ENCODE peak calls at places on chromosome 1, in four cellular contexts. D is stimulated activated naive CD4-positive, alpha-beta T cell; O is stimulated activated CD4-positive, alpha-beta T cell treated with anti-CD3 and anti-CD28 coated beads, Interleukin-15, amount 100 ng/mL, for 1 hour; P is hepatocyte. H is an unnamed sample.

GRCh38 chr1:174626031-174627020 is 178.6 kb downstream of the GPR52 start:
- DNase-seq in O (no peak), D (no peak), P (no peak), H (no peak)

GRCh38 chr1:6489799-6490180 is 1.7 kb downstream of the PLEKHG5 start:
- DNase-seq in P (peak), D (peak), O (peak), H (peak)

GRCh38 chr1:51421961-51422360 is 91.6 kb upstream of the TTC39A start:
- DNase-seq in O (no peak), D (no peak), P (peak), H (no peak)

GRCh38 chr1:52590275-52590674 is 11.9 kb upstream of the GPX7 start:
- DNase-seq in D (no peak), O (no peak), P (no peak), H (no peak)

GRCh38 chr1:3231245-3231644 is 162.2 kb downstream of the PRDM16 start:
- DNase-seq in P (no peak), O (no peak), D (no peak), H (no peak)

GRCh38 chr1:39115271-39116110 is 89.0 kb upstream of the MACF1 start:
- DNase-seq in O (no peak), D (no peak), P (no peak), H (no peak)

GRCh38 chr1:31435471-31436409 is 22.7 kb downstream of the SERINC2 start:
- DNase-seq in D (no peak), P (no peak), O (no peak), H (no peak)

GRCh38 chr1:59990470-59990869 is 63.9 kb upstream of the CYP2J2 start:
- DNase-seq in D (no peak), O (no peak), P (no peak), H (no peak)

GRCh38 chr1:199226163-199226562 is 587.3 kb downstream of the PTPRC start:
- DNase-seq in D (no peak), O (no peak), P (no peak), H (no peak)

GRCh38 chr1:53449026-53449425 is 10.2 kb upstream of the DMRTB1 start:
- DNase-seq in O (no peak), P (no peak), D (no peak), H (no peak)

GRCh38 chr1:18661404-18662285 is 31.0 kb downstream of the PAX7 start:
- DNase-seq in D (no peak), O (no peak), P (no peak), H (no peak)